ENCODE peak calls at places on chromosomes 13 and 19, in four cellular contexts. E, B, N and L are unnamed samples.

GRCh38 chr19:28495046-28495445 is 717.9 kb downstream of the UQCRFS1 start:
- DNase-seq in E (no peak), B (no peak), N (no peak), L (no peak)

GRCh38 chr13:109654341-109655205 is 131.8 kb downstream of the IRS2 start:
- DNase-seq in E (no peak), B (no peak), N (no peak), L (no peak)

GRCh38 chr19:29714953-29715694 is at the start of gene C19orf12:
- DNase-seq in E (peak), B (peak), N (peak), L (peak)

GRCh38 chr19:19026299-19026971 is 6.9 kb downstream of the SUGP2 start:
- DNase-seq in E (no peak), B (no peak), N (no peak), L (no peak)

GRCh38 chr13:44403720-44404063 is 30.1 kb downstream of the SERP2 start:
- DNase-seq in E (no peak), B (no peak), N (no peak), L (no peak)

GRCh38 chr19:47036233-47036651 is 12.2 kb downstream of the TMEM160 start:
- DNase-seq in E (no peak), B (no peak), N (peak), L (no peak)

GRCh38 chr13:32548837-32549236 is 10.2 kb upstream of the N4BP2L2 start:
- DNase-seq in E (no peak), B (no peak), N (no peak), L (no peak)

GRCh38 chr19:5466814-5467291 is 11.6 kb downstream of the ZNRF4 start:
- DNase-seq in E (no peak), B (no peak), N (no peak), L (no peak)

GRCh38 chr19:24074720-24075119 is 12.3 kb upstream of the ZNF254 start:
- DNase-seq in E (no peak), B (no peak), N (no peak), L (no peak)

GRCh38 chr13:21458457-21458815 is 667 bp downstream of the ZDHHC20 start:
- DNase-seq in E (peak), B (peak), N (peak), L (peak)

GRCh38 chr19:14320253-14320652 is 61.0 kb upstream of the ADGRE5 start:
- DNase-seq in E (no peak), B (no peak), N (no peak), L (no peak)

GRCh38 chr19:38596057-38596981 is 21.4 kb downstream of the MAP4K1 start:
- DNase-seq in E (peak), B (no peak), N (peak), L (no peak)

GRCh38 chr19:21092107-21092506 is 10.1 kb downstream of the ZNF714 start:
- DNase-seq in E (no peak), B (no peak), N (no peak), L (no peak)

GRCh38 chr19:19655051-19655594 is 8.4 kb downstream of the ATP13A1 start:
- DNase-seq in E (no peak), B (peak), N (no peak), L (peak)

DNA sequence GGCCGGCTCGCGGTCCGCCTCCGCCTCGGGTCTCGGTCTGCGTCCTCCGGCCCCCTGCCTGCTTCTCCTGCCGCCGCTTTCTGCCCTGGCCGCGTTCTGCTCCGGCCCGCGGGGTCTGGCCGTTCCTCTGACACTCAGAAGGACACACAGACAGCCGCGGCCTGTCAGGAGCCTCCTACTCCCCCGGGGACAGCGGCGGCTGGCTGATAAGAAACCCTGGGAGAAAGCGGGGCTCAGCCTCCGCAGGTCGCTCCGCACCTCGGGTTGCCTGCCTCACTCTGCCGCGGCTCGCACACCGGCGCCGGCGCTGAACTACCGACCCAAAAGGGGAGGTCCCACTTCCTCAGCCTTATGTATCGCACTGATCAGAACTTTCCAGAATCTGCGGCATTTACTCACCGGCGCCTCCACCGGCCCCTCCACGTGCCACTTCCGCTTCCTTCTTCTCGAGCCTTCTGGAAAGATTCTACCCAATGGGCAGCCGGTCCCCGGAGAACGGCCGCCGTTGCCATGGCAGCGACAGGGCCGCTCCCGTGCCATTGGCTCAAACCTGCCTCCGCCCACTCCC is at the start of gene HSPH1:
- DNase-seq in E (peak), B (peak), N (peak), L (peak)
- TF ChIP-seq CTCF in E (peak), B (no peak), N (peak), L (no peak)

GRCh38 chr19:2782936-2783780 is at the start of gene SGTA:
- DNase-seq in E (peak), B (peak), N (peak), L (peak)

GRCh38 chr19:2783781-2784145 is 690 bp upstream of the SGTA start:
- DNase-seq in E (no peak), B (no peak), N (no peak), L (no peak)

GRCh38 chr19:2787115-2787514 is 1.8 kb downstream of the THOP1 start:
- DNase-seq in E (no peak), B (no peak), N (no peak), L (no peak)

GRCh38 chr19:2788237-2788636 is 2.9 kb downstream of the THOP1 start:
- DNase-seq in E (no peak), B (no peak), N (no peak), L (no peak)

GRCh38 chr19:2785244-2786000 is at the start of gene THOP1:
- DNase-seq in E (peak), B (peak), N (peak), L (peak)
- TF ChIP-seq CTCF in E (no peak), B (no peak), N (no peak), L (no peak)

DNA sequence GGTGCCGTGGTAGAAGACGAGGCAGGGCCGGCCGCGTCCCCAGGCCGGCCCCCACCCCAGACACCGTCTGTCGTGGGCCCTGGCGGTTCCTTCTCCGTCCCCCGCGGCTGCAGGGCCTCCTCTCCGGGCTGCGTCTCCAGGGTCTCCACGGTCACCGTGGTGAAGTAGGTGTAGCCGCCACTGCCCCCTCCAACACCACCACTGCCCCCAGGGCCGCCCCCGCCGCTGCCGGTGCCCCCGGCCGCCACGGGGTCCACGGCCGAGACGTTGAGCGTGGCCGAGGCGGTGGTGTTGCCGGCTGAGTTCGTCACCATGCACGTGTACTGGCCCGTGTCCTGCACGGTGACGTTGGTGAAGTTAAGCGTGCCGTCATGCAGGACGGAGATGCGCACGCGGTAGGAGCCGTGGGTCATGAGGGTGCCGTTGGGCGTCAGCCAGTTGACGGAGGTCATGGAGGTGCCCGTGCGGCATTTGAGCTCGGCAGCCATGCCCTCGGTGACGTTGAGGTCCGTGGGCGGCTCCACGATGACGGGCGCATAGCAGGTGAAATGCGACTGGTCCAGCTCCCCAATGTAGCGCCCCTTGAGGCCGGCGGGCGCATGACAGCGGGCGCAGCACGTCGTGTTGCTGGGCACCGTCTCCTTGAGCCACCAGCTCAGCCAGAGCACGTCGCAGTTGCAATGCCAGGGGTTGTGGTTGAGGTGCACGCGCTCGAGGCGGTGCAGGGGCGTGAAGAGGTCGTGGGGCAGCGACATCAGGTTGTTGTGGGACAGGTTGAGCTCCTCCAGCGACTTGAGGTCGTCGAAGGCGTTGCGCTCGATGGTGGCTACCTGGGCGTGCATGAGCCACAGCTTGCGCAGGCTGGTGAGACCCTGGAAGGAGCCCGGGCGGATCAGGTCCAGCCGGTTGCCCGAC is 4.6 kb upstream of the ASPDH start:
- DNase-seq in E (no peak), B (no peak), N (no peak), L (no peak)
- TF ChIP-seq CTCF in E (no peak), B (no peak), N (no peak), L (peak)

DNA sequence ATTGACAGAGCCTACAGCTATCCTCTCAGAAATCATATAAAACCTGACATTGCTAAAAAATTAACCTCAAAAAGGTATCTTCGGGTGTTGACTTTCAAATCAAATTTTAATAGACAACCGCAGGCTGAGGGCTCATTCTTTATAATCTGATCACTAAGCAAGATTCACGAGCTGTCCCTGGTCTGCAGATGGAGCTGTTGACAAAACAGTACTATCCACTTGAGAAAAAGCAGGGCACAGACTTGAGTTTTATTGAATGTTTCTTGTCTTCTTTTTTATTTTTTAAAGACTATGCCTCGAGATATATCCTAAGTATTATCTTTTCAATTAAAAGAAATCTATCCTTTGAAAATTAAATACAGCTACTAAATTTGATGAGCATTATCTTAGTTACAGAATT is 540.5 kb downstream of the PCDH9 start:
- DNase-seq in E (no peak), B (no peak), N (no peak), L (no peak)
- TF ChIP-seq CTCF in E (no peak), B (no peak), N (no peak), L (no peak)

GRCh38 chr19:48836089-48837017 is at the start of gene HSD17B14:
- DNase-seq in E (peak), B (no peak), N (peak), L (no peak)
- TF ChIP-seq CTCF in E (peak), B (no peak), N (peak), L (no peak)

DNA sequence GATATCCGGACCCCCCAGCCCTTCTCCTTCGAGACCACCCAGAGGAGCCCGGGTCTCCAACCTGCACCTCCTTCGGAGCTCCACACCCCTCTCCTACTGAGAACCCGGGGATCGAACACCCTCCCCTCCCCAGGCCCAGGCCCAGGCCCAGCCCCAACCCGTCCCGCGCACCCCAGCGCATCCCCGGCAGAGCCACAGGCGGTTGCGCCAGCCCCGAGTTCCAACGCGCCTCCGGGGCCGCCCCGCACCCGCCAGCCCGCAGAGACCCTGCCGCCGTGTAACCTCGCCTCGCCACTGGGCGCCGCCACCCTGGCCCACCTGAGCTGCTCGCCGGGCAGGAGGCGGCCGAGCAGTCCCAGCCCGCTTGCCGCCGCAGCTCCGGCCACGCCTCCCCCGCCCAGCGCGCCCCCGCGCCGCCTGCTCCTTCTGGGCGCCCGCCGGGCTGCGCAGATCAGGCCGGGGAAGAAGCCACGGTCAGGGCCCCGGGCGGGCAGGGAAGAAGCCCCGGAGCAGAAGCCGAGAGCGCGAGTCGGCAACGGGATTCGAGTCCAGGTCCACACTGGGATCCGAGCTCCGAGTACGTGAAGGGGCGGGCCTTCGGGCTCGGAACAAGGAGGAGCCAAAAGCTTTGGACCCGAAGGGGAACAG is at the start of gene MBOAT7:
- DNase-seq in E (peak), B (peak), N (no peak), L (peak)
- TF ChIP-seq CTCF in E (peak), B (peak), N (peak), L (peak)